ENCODE peak calls at places on chromosomes 4 and X, in seven cellular contexts. A, C, W, F, U, I and H are unnamed samples.

GRCh38 chr4:128709268-128709667 is 100.2 kb upstream of the JADE1 start:
- DNase-seq in A (no peak), C (no peak), W (no peak), F (no peak), U (no peak), I (no peak), H (no peak)

GRCh38 chr4:106985830-106986229 is 50.3 kb downstream of the DKK2 start:
- DNase-seq in A (no peak), C (no peak), W (no peak), F (no peak), U (no peak), I (no peak), H (peak)

GRCh38 chrX:119479845-119480244 is 11.6 kb downstream of the SLC25A5 start:
- DNase-seq in A (no peak), C (no peak), W (peak), F (no peak), U (no peak), I (no peak), H (no peak)

GRCh38 chr4:120327276-120327675 is 260.6 kb upstream of the MAD2L1 start:
- DNase-seq in A (no peak), C (no peak), W (no peak), F (peak), U (no peak), I (no peak), H (no peak)

GRCh38 chrX:72621619-72622485 is 49.2 kb upstream of the HDAC8 start:
- DNase-seq in A (no peak), C (peak), W (peak), F (no peak), U (no peak), I (peak), H (peak)

GRCh38 chrX:16528620-16529019 is 121.3 kb upstream of the S100G start:
- DNase-seq in A (no peak), C (no peak), W (no peak), F (no peak), U (no peak), I (no peak), H (no peak)

GRCh38 chrX:2635366-2635765 is 55.7 kb upstream of the CD99 start:
- DNase-seq in A (no peak), C (no peak), W (no peak), F (no peak), U (no peak), I (no peak), H (no peak)

GRCh38 chr4:42397635-42398447 is 553 bp downstream of the SHISA3 start:
- DNase-seq in A (no peak), C (peak), W (peak), F (peak), U (no peak), I (peak), H (no peak)

GRCh38 chr4:158111241-158111640 is 61.6 kb downstream of the GASK1B start:
- DNase-seq in A (no peak), C (peak), W (peak), F (peak), U (no peak), I (no peak), H (peak)

GRCh38 chr4:35534946-35535345 is 709.4 kb downstream of the ARAP2 start:
- DNase-seq in A (no peak), C (no peak), W (no peak), F (no peak), U (no peak), I (no peak), H (no peak)

GRCh38 chr4:3363411-3364141 is 70.8 kb downstream of the RGS12 start:
- DNase-seq in A (no peak), C (no peak), W (no peak), F (no peak), U (no peak), I (no peak), H (no peak)

GRCh38 chrX:405149-405548 is 18.4 kb upstream of the PPP2R3B start:
- DNase-seq in A (no peak), C (no peak), W (no peak), F (no peak), U (no peak), I (no peak), H (no peak)

GRCh38 chr4:80017125-80017854 is 55.7 kb downstream of the ANTXR2 start:
- DNase-seq in A (no peak), C (peak), W (peak), F (no peak), U (peak), I (peak), H (peak)

GRCh38 chr4:110130578-110131358 is 67.6 kb downstream of the ELOVL6 start:
- DNase-seq in A (no peak), C (no peak), W (peak), F (no peak), U (no peak), I (no peak), H (no peak)

GRCh38 chr4:4670869-4671268 is 129.0 kb upstream of the STX18 start:
- DNase-seq in A (peak), C (peak), W (no peak), F (no peak), U (no peak), I (peak), H (no peak)

GRCh38 chr4:5945171-5945570 is 52.3 kb upstream of the CRMP1 start:
- DNase-seq in A (no peak), C (no peak), W (no peak), F (no peak), U (no peak), I (no peak), H (no peak)

GRCh38 chr4:188299161-188299560 is 159.9 kb downstream of the TRIML1 start:
- DNase-seq in A (no peak), C (no peak), W (no peak), F (no peak), U (no peak), I (no peak), H (no peak)

GRCh38 chrX:133587071-133587470 is 171.8 kb upstream of the GPC4 start:
- DNase-seq in A (no peak), C (no peak), W (no peak), F (no peak), U (no peak), I (no peak), H (no peak)

GRCh38 chr4:55947912-55948725 is 626 bp upstream of the CEP135 start:
- DNase-seq in A (no peak), C (peak), W (peak), F (no peak), U (peak), I (peak), H (peak)
- H3K9ac ChIP-seq in A (no peak), C (peak), W (peak), F (no peak), U (peak), I (peak), H (peak)

DNA sequence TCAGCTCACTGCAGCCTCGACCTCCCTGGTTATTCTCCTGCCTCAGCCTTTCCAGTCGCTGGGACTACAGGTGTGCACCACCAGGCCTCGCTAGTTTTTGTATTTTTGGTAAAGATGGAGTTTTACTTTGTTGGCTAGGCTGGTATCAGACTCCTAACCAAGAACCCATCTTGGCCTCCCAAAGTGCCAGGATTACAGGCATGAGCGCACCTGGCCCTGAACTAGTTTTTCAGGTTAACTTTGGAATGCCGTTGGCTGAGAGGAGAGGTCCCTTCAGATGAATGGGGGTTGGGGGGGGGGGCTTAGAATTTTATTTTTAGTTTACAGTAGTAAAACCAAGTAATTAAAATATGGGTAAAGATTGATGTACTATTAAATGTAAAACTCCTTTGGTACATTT is 23.4 kb upstream of the CWH43 start:
- DNase-seq in A (no peak), C (no peak), W (no peak), F (no peak), U (no peak), I (no peak), H (no peak)
- H3K9ac ChIP-seq in A (no peak), C (no peak), W (no peak), F (no peak), U (no peak), I (peak), H (no peak)

DNA sequence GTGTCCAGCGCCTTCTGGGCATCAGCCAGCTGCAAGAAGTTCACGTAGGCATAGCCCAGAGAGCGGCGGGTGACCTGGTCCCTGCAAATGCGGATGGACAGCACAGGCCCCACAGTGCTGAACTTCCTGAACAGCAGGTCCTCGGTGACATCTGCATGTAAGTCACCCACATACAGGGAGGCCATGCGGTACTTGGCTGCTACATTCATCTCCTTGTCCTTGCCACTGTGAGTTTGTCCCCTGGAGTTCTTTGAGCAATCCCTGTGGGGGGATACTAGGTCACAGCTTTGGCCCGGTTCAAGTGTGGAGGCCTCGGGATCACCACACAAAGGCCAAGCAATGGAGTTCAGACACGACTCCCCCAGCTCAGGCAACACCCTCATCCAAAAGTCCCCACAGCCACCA is 776 bp downstream of the PABPC4L start:
- DNase-seq in A (peak), C (no peak), W (no peak), F (no peak), U (no peak), I (no peak), H (no peak)
- H3K9ac ChIP-seq in A (no peak), C (peak), W (no peak), F (no peak), U (peak), I (peak), H (peak)

GRCh38 chrX:77960567-77960966 is 8.9 kb downstream of the PGAM4 start:
- DNase-seq in A (no peak), C (no peak), W (no peak), F (no peak), U (no peak), I (no peak), H (no peak)

GRCh38 chrX:77966361-77966760 is 3.1 kb downstream of the PGAM4 start:
- DNase-seq in A (no peak), C (no peak), W (no peak), F (no peak), U (no peak), I (no peak), H (no peak)

GRCh38 chrX:77961063-77961462 is 8.4 kb downstream of the PGAM4 start:
- DNase-seq in A (no peak), C (no peak), W (no peak), F (no peak), U (no peak), I (no peak), H (no peak)

DNA sequence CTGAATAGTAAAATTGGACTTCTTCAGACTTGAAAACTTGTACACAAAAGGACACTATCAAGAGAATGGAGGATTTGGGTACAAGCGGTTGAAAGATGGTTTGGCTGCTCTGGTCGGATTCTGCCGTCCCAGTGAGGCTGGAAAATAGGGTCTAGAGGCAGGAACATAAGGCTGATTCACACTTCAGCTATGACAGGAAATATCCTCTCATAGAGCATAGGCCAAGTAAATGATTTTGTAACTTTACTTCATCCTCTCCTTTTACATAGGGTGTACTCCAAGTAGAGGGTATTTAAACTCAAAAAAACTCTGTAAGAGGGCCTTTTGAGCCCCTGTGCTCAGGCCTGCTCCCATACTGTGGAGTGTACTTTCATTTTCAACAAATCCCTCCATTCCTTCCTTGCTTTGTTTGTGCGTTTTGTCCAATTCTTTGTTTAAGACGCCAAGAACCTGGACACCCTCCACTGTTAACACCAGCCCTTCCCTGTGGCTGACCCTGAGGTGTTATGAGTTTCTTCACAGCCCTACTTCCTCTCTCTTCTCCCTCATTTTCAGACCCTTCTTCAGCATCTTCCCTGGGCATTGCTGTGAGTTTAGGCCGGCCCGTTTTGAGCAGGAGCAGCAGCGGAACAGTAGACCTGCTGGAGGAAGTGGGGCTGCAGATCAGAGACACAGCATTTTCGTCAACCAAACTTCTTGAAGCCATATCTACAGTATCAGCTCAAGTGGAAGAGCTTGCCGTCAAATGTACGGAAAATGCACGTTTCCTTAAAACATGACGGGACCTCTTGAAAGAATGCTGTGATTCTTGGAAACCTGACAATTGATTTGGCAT is 7.2 kb downstream of the PGAM4 start:
- DNase-seq in A (no peak), C (no peak), W (no peak), F (no peak), U (no peak), I (peak), H (no peak)
- H3K9ac ChIP-seq in A (no peak), C (no peak), W (no peak), F (no peak), U (no peak), I (no peak), H (no peak)

GRCh38 chrX:134753185-134754008 is 95.1 kb upstream of the PLAC1 start:
- DNase-seq in A (no peak), C (no peak), W (peak), F (no peak), U (no peak), I (peak), H (peak)
- H3K9ac ChIP-seq in A (no peak), C (no peak), W (no peak), F (no peak), U (no peak), I (peak), H (no peak)

GRCh38 chrX:11765449-11765848 is 7.4 kb downstream of the MSL3 start:
- DNase-seq in A (no peak), C (no peak), W (no peak), F (no peak), U (no peak), I (no peak), H (no peak)

GRCh38 chrX:11764602-11765067 is 6.6 kb downstream of the MSL3 start:
- DNase-seq in A (no peak), C (no peak), W (no peak), F (no peak), U (no peak), I (no peak), H (no peak)

GRCh38 chrX:11766487-11766886 is 8.4 kb downstream of the MSL3 start:
- DNase-seq in A (no peak), C (no peak), W (no peak), F (no peak), U (no peak), I (no peak), H (no peak)

GRCh38 chrX:11770320-11770719 is 12.3 kb downstream of the MSL3 start:
- DNase-seq in A (peak), C (peak), W (peak), F (peak), U (peak), I (peak), H (peak)

DNA sequence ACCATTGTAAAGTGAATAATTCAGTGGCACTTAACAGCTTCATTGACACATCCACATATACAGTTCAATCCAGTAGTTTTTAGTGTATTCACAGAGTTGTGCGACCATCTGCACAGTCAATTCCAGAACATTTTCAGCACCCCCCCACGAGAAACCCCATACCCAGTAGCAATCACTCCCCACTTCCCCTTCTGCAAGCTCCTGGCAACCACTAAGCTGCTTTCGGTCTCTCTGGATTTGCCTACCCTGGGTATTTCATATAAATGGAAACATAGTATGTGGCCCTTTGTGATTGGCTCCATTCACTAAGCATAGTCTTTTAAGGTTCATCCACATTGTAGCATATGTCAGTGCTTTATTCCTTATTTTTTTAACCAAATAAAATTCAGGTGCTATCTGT is 10.0 kb downstream of the MSL3 start:
- DNase-seq in A (no peak), C (no peak), W (no peak), F (no peak), U (no peak), I (no peak), H (no peak)
- H3K9ac ChIP-seq in A (no peak), C (no peak), W (no peak), F (no peak), U (no peak), I (no peak), H (no peak)